ENCODE peak calls at places on chromosomes 11 and 22, in six cellular contexts. Y, A, O, G, H and T are unnamed samples.

GRCh38 chr22:19786264-19786585 is 25.6 kb downstream of the TBX1 start:
- DNase-seq in H (no peak), O (no peak), G (no peak), Y (no peak), A (no peak), T (no peak)

GRCh38 chr11:1292644-1293618 is 16.5 kb downstream of the TOLLIP start:
- DNase-seq in H (no peak), Y (peak; percentile 11), A (peak; percentile 66), G (no peak), O (no peak), T (no peak)

GRCh38 chr11:57230797-57231538 is 6.1 kb downstream of the APLNR start:
- DNase-seq in O (no peak), Y (no peak), H (no peak), A (no peak), G (no peak), T (no peak)

GRCh38 chr11:132095230-132096165 is 725.1 kb downstream of the NTM start:
- DNase-seq in H (no peak), G (no peak), O (no peak), A (no peak), Y (no peak), T (no peak)

GRCh38 chr11:43984519-43985385 is 42.3 kb downstream of the C11orf96 start:
- DNase-seq in H (no peak), Y (no peak), G (peak; percentile 25), A (no peak), O (no peak), T (peak; percentile 81)

GRCh38 chr11:44619931-44620725 is 54.7 kb downstream of the CD82 start:
- DNase-seq in Y (peak; percentile 12), A (peak; percentile 57), O (no peak), H (no peak), G (peak; percentile 3), T (peak; percentile 25)

GRCh38 chr11:119721129-119722120 is 7.6 kb downstream of the NECTIN1 start:
- DNase-seq in H (no peak), Y (peak; percentile 42), A (no peak), G (peak; percentile 64), O (no peak), T (no peak)

GRCh38 chr22:45969414-45969799 is 7.6 kb downstream of the WNT7B start:
- DNase-seq in Y (no peak), H (no peak), A (no peak), O (no peak), G (no peak), T (no peak)

GRCh38 chr11:81989093-81989492 is 744.6 kb downstream of the FAM181B start:
- DNase-seq in O (no peak), Y (no peak), A (no peak), G (no peak), H (no peak), T (no peak)

GRCh38 chr11:38491986-38492385 is 1894.0 kb upstream of the RAG2 start:
- DNase-seq in A (no peak), H (no peak), G (no peak), O (no peak), Y (no peak), T (no peak)

GRCh38 chr11:36019722-36020121 is 75.9 kb downstream of the LDLRAD3 start:
- DNase-seq in A (no peak), H (no peak), O (no peak), Y (no peak), G (no peak), T (no peak)

GRCh38 chr11:13343931-13344717 is 66.5 kb downstream of the BMAL1 start:
- DNase-seq in H (peak; percentile 65), O (peak; percentile 79), G (peak; percentile 81), Y (no peak), A (no peak), T (peak; percentile 77)
- H3K9me3 ChIP-seq in H (no peaks in the 10 kb centered on the region), O (no peaks in the 10 kb centered on the region), G (no peaks in the 10 kb centered on the region), Y (no peaks in the 10 kb centered on the region), A (no peaks in the 10 kb centered on the region), T (no peaks in the 10 kb centered on the region)

DNA sequence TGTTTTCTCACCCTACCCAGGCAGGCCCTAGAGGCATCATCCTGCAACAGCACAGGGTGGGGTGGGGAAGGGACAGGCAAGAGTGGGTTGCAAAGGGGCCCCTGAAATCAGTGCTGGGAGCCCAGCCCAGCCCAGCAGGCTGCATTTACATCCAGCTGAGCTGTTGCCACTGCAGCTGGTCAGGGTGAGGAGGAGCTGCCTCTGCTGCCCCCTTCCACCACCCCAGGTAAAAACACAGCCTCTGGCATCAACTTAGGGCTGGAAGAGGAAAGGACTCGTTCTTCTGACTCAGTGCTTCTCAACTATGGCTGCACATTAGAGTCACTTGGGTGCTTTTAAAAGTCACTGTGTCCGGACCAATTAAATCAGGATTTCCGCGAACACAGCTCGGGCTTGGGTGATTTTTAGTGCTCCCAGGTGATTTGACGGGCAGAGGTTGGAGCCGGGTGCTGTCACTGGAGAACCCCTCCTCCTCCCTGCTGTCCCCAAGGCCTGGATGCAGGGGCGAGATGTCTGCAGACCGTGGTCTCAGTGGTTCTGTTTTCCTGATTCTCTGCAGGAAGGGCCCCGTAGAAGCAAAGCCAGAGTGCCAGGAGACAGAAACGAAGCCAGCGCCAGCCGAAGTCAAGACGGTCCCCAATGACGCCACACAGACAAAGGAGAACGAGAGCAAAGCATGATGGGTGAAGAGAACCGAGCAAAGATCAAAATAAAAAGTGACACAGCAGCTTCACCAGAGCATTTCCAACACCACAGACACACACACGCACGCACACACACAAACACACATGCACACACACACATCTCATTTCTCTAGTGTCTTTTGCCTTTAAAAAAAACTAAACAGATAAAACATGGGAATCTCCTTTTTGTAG is 39.4 kb upstream of the TTC12 start:
- DNase-seq in H (no peak), O (no peak), G (no peak), Y (no peak), A (peak; percentile 30), T (no peak)
- TF ChIP-seq CTCF in H (no peak), O (no peak), G (peak; percentile 35), Y (peak; percentile 34), A (no peak), T (no peak)

DNA sequence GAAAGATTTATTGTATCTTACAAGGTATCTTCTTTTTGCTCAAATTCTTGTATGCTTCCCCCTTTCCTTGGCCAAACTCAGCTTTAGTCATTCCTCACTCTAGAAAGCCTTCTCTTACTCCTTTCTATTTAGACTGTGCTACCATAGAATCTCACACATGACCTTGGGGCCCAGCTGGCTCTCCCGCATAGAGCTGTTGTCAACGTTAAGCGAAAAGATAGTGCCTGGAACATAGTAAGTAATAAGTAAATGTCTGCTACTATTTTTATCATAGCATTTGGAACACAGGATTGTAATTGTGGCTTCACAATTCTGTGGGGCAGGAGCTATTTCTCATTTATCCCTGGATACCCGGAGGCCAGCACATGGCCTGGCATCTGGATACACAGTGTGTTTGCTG is 38.9 kb upstream of the OR4B1 start:
- DNase-seq in G (no peak), H (no peak), Y (no peak), A (no peak), O (no peak), T (no peak)
- H3K9me3 ChIP-seq in G (no peaks in the 10 kb centered on the region), H (no peaks in the 10 kb centered on the region), Y (no peaks in the 10 kb centered on the region), A (no peaks in the 10 kb centered on the region), O (no peaks in the 10 kb centered on the region), T (no peaks in the 10 kb centered on the region)

DNA sequence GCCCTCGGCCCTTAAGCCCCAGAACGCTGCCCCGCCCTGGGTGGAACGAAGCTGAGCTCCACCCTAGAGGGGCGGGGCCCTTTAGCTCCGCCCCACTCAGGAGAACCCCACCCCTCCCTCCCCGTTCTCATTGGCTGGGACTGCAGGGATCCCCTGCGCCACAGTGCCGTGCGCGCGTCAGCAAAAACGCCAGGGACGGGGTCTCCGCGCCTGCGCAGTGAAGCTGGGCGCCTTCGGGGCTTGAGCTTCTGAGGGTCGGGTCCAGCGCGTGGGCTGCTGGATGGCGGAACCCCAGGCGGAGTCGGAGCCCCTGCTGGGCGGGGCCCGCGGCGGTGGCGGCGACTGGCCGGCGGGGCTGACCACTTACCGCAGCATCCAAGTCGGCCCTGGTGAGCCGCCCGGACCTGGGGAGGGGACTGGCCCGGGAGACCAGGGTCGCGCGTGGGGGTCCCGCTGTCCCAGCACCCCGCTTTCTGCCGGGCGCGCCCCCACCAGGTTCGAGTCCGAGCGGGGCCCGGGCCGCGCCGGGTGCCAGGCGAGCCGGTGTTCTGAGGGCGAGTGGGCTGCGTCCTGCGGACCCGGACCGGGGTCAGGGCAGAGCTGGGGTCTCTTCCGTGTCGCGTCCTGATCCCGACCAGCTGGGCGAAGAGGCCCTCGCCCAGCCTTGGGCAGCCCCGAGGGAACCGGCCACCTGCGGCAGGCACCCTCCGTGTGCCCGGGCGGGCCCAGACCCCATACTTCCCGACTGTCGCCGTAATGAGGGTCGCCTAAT is at the start of gene TPCN2:
- DNase-seq in A (peak; percentile 97), Y (peak; percentile 92), O (peak; percentile 96), G (peak; percentile 92), H (peak; percentile 91), T (peak; percentile 91)
- TF ChIP-seq CTCF in A (no peak), Y (no peak), O (no peak), G (no peak), H (no peak), T (no peak)

DNA sequence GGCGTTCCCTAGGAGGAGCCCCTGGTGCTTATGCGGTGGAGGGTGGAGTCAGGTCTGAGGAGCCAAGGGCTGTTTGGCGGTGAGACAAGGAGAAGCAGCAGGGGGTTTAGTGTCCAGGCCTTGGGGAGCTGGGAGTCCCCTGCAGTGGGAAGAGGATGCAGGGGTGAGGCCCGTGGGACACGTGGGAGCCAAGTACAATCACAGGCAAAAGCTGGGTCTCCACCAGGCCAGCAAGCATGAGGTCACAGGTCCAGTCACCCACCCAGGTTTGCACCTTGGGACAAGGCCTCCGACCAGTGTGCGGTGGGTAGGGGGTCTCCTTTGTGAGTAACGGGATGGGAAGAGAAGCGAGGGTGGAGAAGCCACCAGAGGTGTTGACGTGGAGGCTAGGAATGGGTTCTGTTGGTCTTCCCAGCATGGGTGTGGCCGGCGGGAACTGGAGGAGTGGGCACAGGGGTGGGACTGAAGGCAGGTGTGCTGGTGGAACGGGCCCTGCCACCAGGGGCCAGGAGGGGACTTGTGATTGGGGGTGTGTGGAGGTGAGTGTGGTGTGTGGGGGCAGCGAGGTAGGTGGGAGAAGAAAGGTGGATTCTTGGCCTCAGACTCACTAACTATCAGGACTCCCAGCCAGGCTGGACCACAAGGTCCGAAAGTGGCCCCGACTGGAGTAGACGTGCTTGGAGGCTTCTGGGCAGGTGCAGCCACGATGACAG is 953.6 kb downstream of the TBC1D22A start:
- DNase-seq in O (no peak), H (no peak), G (no peak), A (no peak), Y (no peak), T (no peak)
- H3K9me3 ChIP-seq in O (peaks cover 48% of the 10 kb centered on the region), H (no peaks in the 10 kb centered on the region), G (no peaks in the 10 kb centered on the region), A (no peaks in the 10 kb centered on the region), Y (no peaks in the 10 kb centered on the region), T (peaks cover 4% of the 10 kb centered on the region)

GRCh38 chr22:36569999-36570398 is 41.0 kb upstream of the EIF3D start:
- DNase-seq in H (no peak), O (peak; percentile 27), G (no peak), Y (no peak), A (no peak), T (no peak)
- TF ChIP-seq CTCF in H (no peak), O (peak; percentile 43), G (peak; percentile 46), Y (peak; percentile 49), A (no peak), T (no peak)

GRCh38 chr22:47266329-47266728 is 503.9 kb downstream of the TBC1D22A start:
- DNase-seq in H (no peak), O (no peak), Y (no peak), A (no peak), G (no peak), T (no peak)
- H3K9me3 ChIP-seq in H (no peaks in the 10 kb centered on the region), O (peaks cover 9% of the 10 kb centered on the region), Y (peaks cover 15% of the 10 kb centered on the region), A (no peaks in the 10 kb centered on the region), G (peaks cover 4% of the 10 kb centered on the region), T (no peaks in the 10 kb centered on the region)